ENCODE peak calls at places on chromosomes 4 and X, in nine cellular contexts. G is endothelial cell, V is tibial artery, M is HFFc6, C is ascending aorta, Q is B cell, W is IMR-90, L is AG09309, Z is neural crest cell. J is an unnamed sample.

GRCh38 chrX:46758163-46758955 is 559 bp downstream of the SLC9A7 start:
- DNase-seq in G (no peak), V (no peak), M (no peak), C (no peak), Q (peak), W (peak), L (no peak), Z (peak), J (no peak)

GRCh38 chr4:34046580-34046979 is 2197.7 kb downstream of the ARAP2 start:
- DNase-seq in G (no peak), V (no peak), M (peak), C (no peak), Q (no peak), W (peak), L (peak), Z (no peak), J (no peak)

GRCh38 chrX:69298466-69299140 is 133.3 kb upstream of the PJA1 start:
- DNase-seq in G (no peak), V (no peak), M (peak), C (no peak), Q (no peak), W (peak), L (no peak), Z (no peak), J (no peak)

GRCh38 chr4:184479516-184479950 is 5.2 kb upstream of the IRF2 start:
- DNase-seq in G (no peak), V (no peak), M (no peak), C (no peak), Q (no peak), W (no peak), L (no peak), Z (no peak), J (no peak)

GRCh38 chr4:101527186-101527585 is 179.9 kb upstream of the PPP3CA start:
- DNase-seq in G (no peak), V (no peak), M (no peak), C (no peak), Q (peak), W (no peak), L (no peak), Z (no peak), J (no peak)

GRCh38 chrX:39144323-39144722 is 343.1 kb downstream of the MID1IP1 start:
- DNase-seq in G (no peak), V (no peak), M (no peak), C (no peak), Q (no peak), W (no peak), L (no peak), Z (no peak), J (no peak)

GRCh38 chrX:103197721-103198306 is 17.1 kb upstream of the BEX4 start:
- DNase-seq in G (no peak), V (no peak), M (peak), C (no peak), Q (no peak), W (peak), L (no peak), Z (no peak), J (no peak)

GRCh38 chrX:23381099-23381498 is 46.5 kb downstream of the PTCHD1 start:
- DNase-seq in G (no peak), V (no peak), M (no peak), C (no peak), Q (no peak), W (no peak), L (no peak), Z (no peak), J (no peak)

GRCh38 chr4:157832596-157832995 is 340.2 kb downstream of the GASK1B start:
- DNase-seq in G (no peak), V (no peak), M (no peak), C (no peak), Q (no peak), W (no peak), L (no peak), Z (no peak), J (no peak)

GRCh38 chrX:22095306-22095705 is 63.2 kb downstream of the PHEX start:
- DNase-seq in G (no peak), V (peak), M (no peak), C (no peak), Q (no peak), W (peak), L (no peak), Z (no peak), J (no peak)

GRCh38 chr4:176508780-176509331 is 189.1 kb downstream of the SPCS3 start:
- DNase-seq in G (no peak), V (no peak), M (no peak), C (no peak), Q (no peak), W (no peak), L (no peak), Z (no peak), J (no peak)

GRCh38 chr4:173317003-173317402 is 17.2 kb downstream of the HMGB2 start:
- DNase-seq in G (peak), V (no peak), M (no peak), C (no peak), Q (no peak), W (no peak), L (no peak), Z (no peak), J (peak)

GRCh38 chr4:139295317-139296299 is 5.7 kb upstream of the NAA15 start:
- DNase-seq in G (peak), V (peak), M (peak), C (peak), Q (peak), W (peak), L (peak), Z (peak), J (peak)

GRCh38 chrX:154074199-154074598 is 23.3 kb downstream of the MECP2 start:
- DNase-seq in G (no peak), V (no peak), M (peak), C (no peak), Q (no peak), W (peak), L (peak), Z (no peak), J (no peak)

GRCh38 chr4:56772134-56772533 is 49.4 kb downstream of the SPINK2 start:
- DNase-seq in G (no peak), V (no peak), M (no peak), C (no peak), Q (no peak), W (peak), L (no peak), Z (no peak), J (no peak)

GRCh38 chrX:46686003-46686645 is 72.8 kb downstream of the SLC9A7 start:
- DNase-seq in G (peak), V (no peak), M (peak), C (no peak), Q (no peak), W (peak), L (no peak), Z (peak), J (peak)

GRCh38 chr4:139666735-139667266 is 1.2 kb downstream of the MGST2 start:
- DNase-seq in G (peak), V (no peak), M (no peak), C (no peak), Q (no peak), W (peak), L (no peak), Z (no peak), J (peak)

DNA sequence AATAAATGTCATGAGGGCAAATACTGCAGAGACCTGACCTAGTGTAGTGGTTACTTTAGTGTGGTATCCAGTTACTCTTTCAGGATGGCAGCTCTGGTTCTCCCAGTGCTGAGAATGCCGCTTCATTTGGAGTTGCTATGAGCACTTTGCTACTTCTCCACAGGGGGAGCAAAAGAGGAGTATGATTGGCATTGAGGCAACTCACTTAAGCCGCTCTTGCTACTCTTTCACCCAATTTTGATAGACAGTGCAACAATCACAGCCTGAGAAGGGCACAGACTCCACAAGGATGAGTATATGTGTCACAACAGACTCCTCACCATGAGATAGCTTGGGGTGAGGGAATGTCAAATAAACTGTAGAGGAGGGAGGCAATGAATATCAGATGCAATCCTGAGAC is 81.2 kb downstream of the NPY1R start:
- DNase-seq in G (no peak), V (no peak), M (no peak), C (no peak), Q (no peak), W (no peak), L (no peak), Z (no peak), J (no peak)
- TF ChIP-seq CTCF in G (no peak), V (no peak), M (no peak), C (no peak), Q (no peak), W (no peak), L (no peak), Z (peak), J (no peak)

DNA sequence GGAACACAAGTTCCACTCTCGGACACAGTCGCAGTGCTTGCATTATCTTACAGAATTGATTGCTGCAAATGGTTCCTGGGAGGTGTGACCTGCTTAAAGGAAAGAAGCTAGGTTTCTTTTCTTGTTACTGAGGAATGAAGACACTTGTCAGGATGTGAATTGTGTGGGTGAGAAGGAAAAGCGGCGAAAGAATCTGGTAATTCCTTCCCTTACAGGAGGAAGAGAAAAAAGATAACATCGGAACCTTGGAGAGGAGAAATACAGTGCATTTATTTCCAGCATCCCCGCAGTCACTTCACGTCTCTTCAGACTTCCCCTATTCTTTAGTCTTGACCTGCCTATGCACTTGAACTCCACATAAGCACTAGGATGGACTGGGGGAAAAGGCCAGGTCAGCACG is 389 bp upstream of the CCSER1 start:
- DNase-seq in G (peak), V (no peak), M (no peak), C (no peak), Q (no peak), W (no peak), L (no peak), Z (no peak), J (no peak)
- TF ChIP-seq CTCF in G (no peak), V (no peak), M (no peak), C (no peak), Q (no peak), W (no peak), L (no peak), Z (no peak), J (no peak)

GRCh38 chrX:40542972-40543371 is 37.8 kb upstream of the ATP6AP2 start:
- DNase-seq in G (no peak), V (no peak), M (no peak), C (no peak), Q (no peak), W (no peak), L (no peak), Z (no peak), J (no peak)

GRCh38 chrX:40538391-40538790 is 42.4 kb upstream of the ATP6AP2 start:
- DNase-seq in G (no peak), V (no peak), M (no peak), C (no peak), Q (no peak), W (no peak), L (no peak), Z (no peak), J (no peak)

GRCh38 chrX:40542208-40542607 is 38.6 kb upstream of the ATP6AP2 start:
- DNase-seq in G (no peak), V (no peak), M (no peak), C (no peak), Q (no peak), W (no peak), L (no peak), Z (no peak), J (peak)

GRCh38 chrX:40537310-40537709 is 43.5 kb upstream of the ATP6AP2 start:
- DNase-seq in G (no peak), V (no peak), M (no peak), C (no peak), Q (no peak), W (no peak), L (no peak), Z (no peak), J (no peak)

GRCh38 chrX:40539214-40540142 is 41.3 kb upstream of the ATP6AP2 start:
- DNase-seq in G (peak), V (peak), M (peak), C (no peak), Q (peak), W (peak), L (peak), Z (peak), J (peak)
- TF ChIP-seq CTCF in G (no peak), V (no peak), M (peak), C (no peak), Q (peak), W (no peak), L (no peak), Z (peak), J (no peak)

DNA sequence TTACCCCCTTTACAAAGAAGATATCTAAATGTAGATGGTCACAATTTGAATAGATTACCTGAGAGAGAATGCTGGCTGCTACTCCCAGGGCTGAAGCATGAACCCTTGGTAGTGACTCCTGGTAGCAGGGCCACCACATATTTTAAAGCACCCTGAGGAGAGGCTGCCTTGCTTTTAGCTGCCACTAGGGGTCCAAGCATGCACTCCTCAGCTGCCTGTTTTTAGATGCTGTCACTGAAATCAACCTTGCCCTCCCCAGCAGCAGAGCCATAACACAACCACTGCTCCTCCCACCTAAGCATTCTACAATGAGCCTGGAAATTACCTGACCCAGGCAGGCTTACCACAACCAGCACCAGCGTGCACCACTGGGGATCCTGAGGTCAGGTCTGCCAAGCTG is 850.9 kb downstream of the FAM133A start:
- DNase-seq in G (no peak), V (no peak), M (no peak), C (no peak), Q (no peak), W (no peak), L (no peak), Z (no peak), J (no peak)
- TF ChIP-seq CTCF in G (no peak), V (no peak), M (no peak), C (no peak), Q (no peak), W (no peak), L (peak), Z (peak), J (no peak)

DNA sequence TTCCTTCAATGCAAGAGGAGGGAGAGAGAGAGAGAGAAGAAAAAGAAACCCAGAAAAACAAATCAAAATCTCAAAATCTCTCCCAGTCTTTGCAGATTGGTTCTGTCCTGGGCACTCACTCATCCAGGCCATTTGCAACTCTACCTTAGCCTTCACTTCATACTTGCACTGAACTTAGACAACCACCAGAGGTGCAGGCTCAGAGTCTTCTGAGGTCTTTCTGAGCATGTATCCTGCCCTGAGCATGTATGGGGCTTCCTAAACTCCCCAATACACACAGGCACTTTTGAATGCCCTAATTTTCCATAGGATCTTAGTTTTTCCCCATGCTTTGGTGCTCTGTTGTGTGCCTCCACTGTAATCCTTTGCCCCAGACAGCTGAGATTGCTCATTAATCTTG is 2.9 kb downstream of the CFI start:
- DNase-seq in G (no peak), V (no peak), M (no peak), C (no peak), Q (no peak), W (no peak), L (no peak), Z (no peak), J (no peak)
- TF ChIP-seq CTCF in G (no peak), V (no peak), M (no peak), C (no peak), Q (no peak), W (no peak), L (no peak), Z (no peak), J (no peak)

GRCh38 chr4:42296196-42296595 is 101.1 kb upstream of the SHISA3 start:
- DNase-seq in G (no peak), V (no peak), M (no peak), C (no peak), Q (no peak), W (no peak), L (no peak), Z (no peak), J (no peak)
- TF ChIP-seq CTCF in G (no peak), V (no peak), M (no peak), C (no peak), Q (no peak), W (no peak), L (no peak), Z (no peak), J (no peak)

GRCh38 chr4:16122784-16123183 is 39.0 kb upstream of the PROM1 start:
- DNase-seq in G (no peak), V (no peak), M (no peak), C (no peak), Q (no peak), W (no peak), L (no peak), Z (no peak), J (no peak)

GRCh38 chr4:16126714-16127113 is 42.9 kb upstream of the PROM1 start:
- DNase-seq in G (no peak), V (no peak), M (no peak), C (no peak), Q (no peak), W (no peak), L (no peak), Z (no peak), J (no peak)

GRCh38 chr4:16124232-16124631 is 40.4 kb upstream of the PROM1 start:
- DNase-seq in G (no peak), V (no peak), M (no peak), C (no peak), Q (no peak), W (no peak), L (no peak), Z (no peak), J (no peak)

GRCh38 chr4:16123356-16124084 is 39.7 kb upstream of the PROM1 start:
- DNase-seq in G (no peak), V (no peak), M (no peak), C (no peak), Q (no peak), W (no peak), L (no peak), Z (no peak), J (no peak)

GRCh38 chr4:16125571-16126445 is 42.0 kb upstream of the PROM1 start:
- DNase-seq in G (no peak), V (no peak), M (no peak), C (no peak), Q (no peak), W (no peak), L (no peak), Z (no peak), J (no peak)
- TF ChIP-seq CTCF in G (no peak), V (no peak), M (no peak), C (no peak), Q (no peak), W (no peak), L (no peak), Z (no peak), J (no peak)